ENCODE peak calls at places on chromosomes 5 and 9, in nine cellular contexts. I is dorsolateral prefrontal cortex; T is EL; N is heart left ventricle; M is activated gamma-delta T cell; Q is LoVo; C is activated T-cell treated with anti-CD3 and anti-CD28 coated beads, Interleukin-2, amount 50 U/mL, for 72 hours; H is right lobe of liver; W is stimulated activated CD8-positive, alpha-beta memory T cell treated with anti-CD3 and anti-CD28 coated beads, Interleukin-2, amount 100 ng/mL, for 1 hour. L is an unnamed sample.

GRCh38 chr9:98610196-98610595 is 98.5 kb downstream of the GABBR2 start:
- DNase-seq in N (no peak), Q (no peak), W (no peak), T (no peak), H (no peak), M (no peak), I (peak; percentile 59), C (no peak), L (no peak)

GRCh38 chr9:8822667-8823025 is 1023.1 kb upstream of the DMAC1 start:
- DNase-seq in M (no peak), N (no peak), W (no peak), T (no peak), Q (no peak), H (peak; percentile 38), C (no peak), I (no peak), L (peak; percentile 76)

GRCh38 chr5:9445989-9446388 is 99.9 kb downstream of the SEMA5A start:
- DNase-seq in C (no peak), Q (no peak), M (no peak), H (no peak), I (no peak), T (no peak), N (no peak), W (no peak), L (no peak)

GRCh38 chr5:81086881-81087281 is 126.7 kb downstream of the RASGRF2 start:
- DNase-seq in I (no peak), Q (no peak), N (no peak), W (no peak), M (no peak), H (no peak), T (no peak), C (no peak), L (no peak)

GRCh38 chr9:17138503-17138902 is 3.7 kb downstream of the CNTLN start:
- DNase-seq in M (no peak), C (no peak), Q (no peak), I (no peak), T (no peak), H (no peak), W (no peak), N (no peak), L (no peak)

GRCh38 chr9:125904155-125904841 is 157.1 kb downstream of the PBX3 start:
- DNase-seq in I (no peak), M (no peak), W (no peak), N (no peak), T (peak; percentile 32), Q (peak; percentile 34), C (no peak), H (no peak), L (no peak)

GRCh38 chr9:124312290-124313265 is 54.8 kb downstream of the NEK6 start:
- DNase-seq in N (no peak), Q (no peak), M (no peak), I (no peak), T (no peak), C (no peak), H (no peak), W (no peak), L (no peak)

GRCh38 chr9:133242241-133242640 is 32.8 kb downstream of the ABO start:
- DNase-seq in H (no peak), Q (no peak), I (no peak), C (no peak), T (no peak), W (no peak), M (no peak), N (no peak), L (no peak)

GRCh38 chr5:15353086-15353645 is 146.8 kb upstream of the FBXL7 start:
- DNase-seq in N (no peak), H (no peak), Q (no peak), C (no peak), I (no peak), T (no peak), W (no peak), M (no peak), L (no peak)

GRCh38 chr5:59597690-59598546 is 295.6 kb downstream of the PDE4D start:
- DNase-seq in H (no peak), I (no peak), W (no peak), C (no peak), T (no peak), M (no peak), N (no peak), Q (no peak), L (peak; percentile 28)

GRCh38 chr9:134214395-134214765 is 50.0 kb upstream of the RNU6ATAC start:
- DNase-seq in H (peak; percentile 18), T (no peak), Q (no peak), N (no peak), W (no peak), M (no peak), C (no peak), I (peak; percentile 39), L (no peak)

GRCh38 chr9:129317179-129318011 is 139.3 kb upstream of the IER5L start:
- DNase-seq in Q (no peak), M (no peak), C (no peak), I (peak; percentile 83), N (peak; percentile 30), T (peak; percentile 48), H (peak; percentile 64), W (no peak), L (no peak)

GRCh38 chr9:136572003-136572595 is 26.3 kb upstream of the NOTCH1 start:
- DNase-seq in Q (no peak), T (peak; percentile 84), M (no peak), C (no peak), I (no peak), N (peak; percentile 81), H (no peak), W (no peak), L (peak; percentile 92)

GRCh38 chr9:109507421-109507838 is 9.3 kb upstream of the PTPN3 start:
- DNase-seq in Q (no peak), M (no peak), T (peak; percentile 80), W (no peak), N (no peak), H (peak; percentile 67), C (no peak), I (no peak), L (no peak)

GRCh38 chr5:130885027-130885426 is 280.0 kb downstream of the HINT1 start:
- DNase-seq in H (no peak), N (no peak), T (no peak), W (no peak), M (no peak), C (no peak), I (no peak), Q (peak; percentile 40), L (no peak)

GRCh38 chr9:127130661-127131538 is 8.5 kb upstream of the ANGPTL2 start:
- DNase-seq in I (peak; percentile 83), T (peak; percentile 90), C (no peak), Q (no peak), H (no peak), N (no peak), M (no peak), W (no peak), L (no peak)

GRCh38 chr9:110443146-110443877 is 105.6 kb upstream of the TXNDC8 start:
- DNase-seq in W (no peak), Q (no peak), N (no peak), C (no peak), H (no peak), M (no peak), T (peak; percentile 88), I (no peak), L (no peak)

GRCh38 chr9:114953917-114954316 is 23.5 kb upstream of the TNFSF8 start:
- DNase-seq in Q (peak; percentile 48), H (no peak), M (no peak), N (peak; percentile 24), C (peak; percentile 19), W (no peak), I (no peak), T (peak; percentile 86), L (peak; percentile 14)

GRCh38 chr9:78046120-78046519 is 14.5 kb upstream of the GNAQ start:
- DNase-seq in T (no peak), H (no peak), C (no peak), M (no peak), W (no peak), I (no peak), Q (no peak), N (no peak), L (no peak)

GRCh38 chr9:130461218-130461630 is 16.5 kb downstream of the ASS1 start:
- DNase-seq in M (peak; percentile 36), W (peak; percentile 48), T (peak; percentile 53), C (peak; percentile 70), N (peak; percentile 47), I (no peak), Q (peak; percentile 9), H (peak; percentile 65), L (peak; percentile 33)

GRCh38 chr5:67014191-67014590 is 182.4 kb downstream of the CD180 start:
- DNase-seq in Q (no peak), M (no peak), N (no peak), I (no peak), H (no peak), T (no peak), C (no peak), W (no peak), L (no peak)

GRCh38 chr5:91430949-91431348 is 47.8 kb upstream of the ARRDC3 start:
- DNase-seq in I (no peak), T (no peak), W (no peak), C (no peak), H (no peak), N (no peak), Q (no peak), M (no peak), L (no peak)

GRCh38 chr5:175709276-175709781 is 51.5 kb downstream of the HRH2 start:
- DNase-seq in N (no peak), H (no peak), T (no peak), W (no peak), Q (no peak), I (peak; percentile 76), C (no peak), M (no peak), L (no peak)

GRCh38 chr5:10600629-10601245 is 36.9 kb downstream of the ANKRD33B start:
- DNase-seq in W (no peak), N (no peak), H (no peak), C (peak; percentile 24), T (no peak), Q (peak; percentile 22), M (no peak), I (no peak), L (peak; percentile 70)

L was measured in ACHN.